ENCODE peak calls at places on chromosomes 12 and 14, in ten cellular contexts. C, Q, K, D, F, J, S, N, G and L are unnamed samples.

GRCh38 chr12:71840226-71840847 is 778 bp downstream of the TBC1D15 start:
- DNase-seq in C (peak), Q (no peak), K (no peak), D (no peak), F (no peak), J (peak), S (no peak), N (no peak), G (peak), L (peak)

GRCh38 chr14:64421166-64421565 is 33.0 kb downstream of the MTHFD1 start:
- DNase-seq in C (no peak), Q (no peak), K (no peak), D (no peak), F (no peak), J (peak), S (no peak), N (no peak), G (peak), L (peak)

GRCh38 chr14:69573205-69573840 is 1.3 kb downstream of the CCDC177 start:
- DNase-seq in C (no peak), Q (no peak), K (no peak), D (no peak), F (no peak), J (no peak), S (no peak), N (no peak), G (no peak), L (no peak)

GRCh38 chr14:73713206-73713803 is 879 bp downstream of the PNMA1 start:
- DNase-seq in C (no peak), Q (no peak), K (no peak), D (no peak), F (no peak), J (no peak), S (no peak), N (no peak), G (no peak), L (no peak)

GRCh38 chr12:101857043-101857558 is 20.3 kb upstream of the DRAM1 start:
- DNase-seq in C (no peak), Q (no peak), K (no peak), D (no peak), F (no peak), J (peak), S (no peak), N (no peak), G (peak), L (peak)

GRCh38 chr14:74562515-74563232 is 49.4 kb downstream of the LTBP2 start:
- DNase-seq in C (peak), Q (no peak), K (no peak), D (no peak), F (no peak), J (peak), S (no peak), N (no peak), G (no peak), L (peak)

GRCh38 chr12:53004178-53004577 is 2.1 kb upstream of the EIF4B start:
- DNase-seq in C (no peak), Q (no peak), K (no peak), D (peak), F (no peak), J (peak), S (no peak), N (no peak), G (peak), L (peak)

GRCh38 chr12:16076553-16076952 is 165.4 kb downstream of the DERA start:
- DNase-seq in C (peak), Q (no peak), K (no peak), D (no peak), F (no peak), J (peak), S (no peak), N (no peak), G (peak), L (peak)

GRCh38 chr14:89899917-89900680 is 54.4 kb downstream of the EFCAB11 start:
- DNase-seq in C (peak), Q (no peak), K (no peak), D (no peak), F (no peak), J (peak), S (no peak), N (no peak), G (peak), L (peak)

GRCh38 chr12:71938728-71939385 is at the start of gene TPH2:
- DNase-seq in C (peak), Q (no peak), K (no peak), D (peak), F (no peak), J (peak), S (peak), N (no peak), G (peak), L (peak)

GRCh38 chr14:34722723-34723545 is 8.5 kb upstream of the CFL2 start:
- DNase-seq in C (peak), Q (peak), K (peak), D (peak), F (no peak), J (peak), S (no peak), N (no peak), G (peak), L (peak)

GRCh38 chr12:44000309-44000952 is 164.6 kb downstream of the TMEM117 start:
- DNase-seq in C (peak), Q (no peak), K (no peak), D (no peak), F (no peak), J (peak), S (no peak), N (no peak), G (peak), L (peak)

GRCh38 chr12:88185279-88185678 is 43.2 kb downstream of the TMTC3 start:
- DNase-seq in C (no peak), Q (no peak), K (no peak), D (no peak), F (no peak), J (no peak), S (no peak), N (no peak), G (no peak), L (no peak)

GRCh38 chr12:116123511-116124258 is 153.8 kb downstream of the MED13L start:
- DNase-seq in C (no peak), Q (no peak), K (no peak), D (no peak), F (no peak), J (peak), S (no peak), N (peak), G (peak), L (peak)

GRCh38 chr12:3405821-3406220 is 85.2 kb upstream of the PRMT8 start:
- DNase-seq in C (no peak), Q (no peak), K (no peak), D (no peak), F (no peak), J (no peak), S (peak), N (no peak), G (no peak), L (no peak)

GRCh38 chr14:96362071-96362964 is 823 bp downstream of the ATG2B start:
- DNase-seq in C (peak), Q (peak), K (no peak), D (peak), F (peak), J (peak), S (no peak), N (peak), G (peak), L (peak)

GRCh38 chr14:22382955-22383354 is 206.1 kb downstream of the DAD1 start:
- DNase-seq in C (no peak), Q (no peak), K (no peak), D (no peak), F (no peak), J (no peak), S (no peak), N (no peak), G (no peak), L (no peak)

GRCh38 chr12:79710707-79711483 is 20.1 kb upstream of the PAWR start:
- DNase-seq in C (no peak), Q (no peak), K (no peak), D (no peak), F (no peak), J (no peak), S (no peak), N (no peak), G (no peak), L (no peak)

GRCh38 chr14:99819514-99819913 is 26.3 kb downstream of the EML1 start:
- DNase-seq in C (no peak), Q (peak), K (no peak), D (no peak), F (no peak), J (no peak), S (no peak), N (no peak), G (no peak), L (peak)

GRCh38 chr12:29517265-29517664 is 19.8 kb upstream of the OVCH1 start:
- DNase-seq in C (no peak), Q (no peak), K (no peak), D (no peak), F (no peak), J (peak), S (no peak), N (no peak), G (no peak), L (no peak)

GRCh38 chr14:22739423-22739822 is 27.1 kb upstream of the OXA1L start:
- DNase-seq in C (no peak), Q (no peak), K (no peak), D (no peak), F (no peak), J (no peak), S (peak), N (no peak), G (no peak), L (no peak)

GRCh38 chr14:95722525-95723190 is 8.7 kb upstream of the TCL1A start:
- DNase-seq in C (no peak), Q (no peak), K (no peak), D (no peak), F (no peak), J (no peak), S (no peak), N (no peak), G (no peak), L (no peak)

GRCh38 chr14:105859717-105860614 is 333.6 kb downstream of the TMEM121 start:
- DNase-seq in C (no peak), Q (peak), K (no peak), D (no peak), F (peak), J (no peak), S (peak), N (no peak), G (no peak), L (no peak)

GRCh38 chr14:71271166-71271945 is 364.1 kb downstream of the PCNX1 start:
- DNase-seq in C (no peak), Q (no peak), K (no peak), D (no peak), F (no peak), J (no peak), S (no peak), N (no peak), G (no peak), L (no peak)

GRCh38 chr14:64232095-64232830 is 61.9 kb downstream of the ESR2 start:
- DNase-seq in C (no peak), Q (no peak), K (peak), D (peak), F (no peak), J (no peak), S (no peak), N (peak), G (peak), L (peak)

GRCh38 chr12:130155416-130156073 is 6.7 kb upstream of the FZD10 start:
- DNase-seq in C (no peak), Q (no peak), K (no peak), D (no peak), F (no peak), J (peak), S (no peak), N (no peak), G (no peak), L (no peak)

GRCh38 chr14:72515779-72516770 is 377.8 kb downstream of the DPF3 start:
- DNase-seq in C (no peak), Q (peak), K (no peak), D (no peak), F (no peak), J (no peak), S (peak), N (no peak), G (peak), L (peak)

GRCh38 chr12:106122004-106122403 is 16.8 kb downstream of the NUAK1 start:
- DNase-seq in C (no peak), Q (no peak), K (no peak), D (no peak), F (no peak), J (no peak), S (no peak), N (no peak), G (no peak), L (no peak)

GRCh38 chr14:69873877-69874780 is 5.1 kb upstream of the SMOC1 start:
- DNase-seq in C (no peak), Q (no peak), K (no peak), D (no peak), F (no peak), J (peak), S (no peak), N (no peak), G (peak), L (peak)

GRCh38 chr12:133165776-133166175 is 15.5 kb upstream of the ZNF268 start:
- DNase-seq in C (no peak), Q (no peak), K (no peak), D (no peak), F (no peak), J (peak), S (no peak), N (no peak), G (no peak), L (no peak)

GRCh38 chr12:754871-755562 is 2.6 kb downstream of the WNK1 start:
- DNase-seq in C (peak), Q (no peak), K (no peak), D (no peak), F (no peak), J (peak), S (no peak), N (no peak), G (peak), L (peak)

GRCh38 chr14:28783593-28784143 is 17.1 kb downstream of the FOXG1 start:
- DNase-seq in C (no peak), Q (no peak), K (no peak), D (no peak), F (no peak), J (no peak), S (no peak), N (no peak), G (no peak), L (no peak)

GRCh38 chr14:74516451-74517155 is 23.0 kb downstream of the ISCA2 start:
- DNase-seq in C (peak), Q (no peak), K (no peak), D (peak), F (peak), J (peak), S (no peak), N (no peak), G (peak), L (peak)

GRCh38 chr12:27709932-27710591 is 570 bp upstream of the MRPS35 start:
- DNase-seq in C (peak), Q (peak), K (no peak), D (no peak), F (no peak), J (peak), S (no peak), N (no peak), G (peak), L (peak)

GRCh38 chr12:106919910-106920544 is 35.7 kb upstream of the TMEM263 start:
- DNase-seq in C (peak), Q (no peak), K (no peak), D (no peak), F (no peak), J (peak), S (no peak), N (no peak), G (peak), L (peak)

GRCh38 chr12:49032276-49032675 is 13.7 kb upstream of the PRKAG1 start:
- DNase-seq in C (no peak), Q (no peak), K (no peak), D (no peak), F (no peak), J (no peak), S (no peak), N (no peak), G (no peak), L (no peak)

GRCh38 chr12:46965880-46966279 is 113.5 kb upstream of the PCED1B start:
- DNase-seq in C (no peak), Q (no peak), K (no peak), D (no peak), F (peak), J (no peak), S (no peak), N (no peak), G (no peak), L (no peak)

GRCh38 chr12:66210840-66211239 is 21.8 kb downstream of the IRAK3 start:
- DNase-seq in C (no peak), Q (no peak), K (no peak), D (no peak), F (no peak), J (no peak), S (no peak), N (no peak), G (peak), L (peak)

GRCh38 chr14:104419865-104420458 is 159.6 kb upstream of the C14orf180 start:
- DNase-seq in C (no peak), Q (no peak), K (no peak), D (no peak), F (no peak), J (no peak), S (no peak), N (no peak), G (no peak), L (peak)

DNA sequence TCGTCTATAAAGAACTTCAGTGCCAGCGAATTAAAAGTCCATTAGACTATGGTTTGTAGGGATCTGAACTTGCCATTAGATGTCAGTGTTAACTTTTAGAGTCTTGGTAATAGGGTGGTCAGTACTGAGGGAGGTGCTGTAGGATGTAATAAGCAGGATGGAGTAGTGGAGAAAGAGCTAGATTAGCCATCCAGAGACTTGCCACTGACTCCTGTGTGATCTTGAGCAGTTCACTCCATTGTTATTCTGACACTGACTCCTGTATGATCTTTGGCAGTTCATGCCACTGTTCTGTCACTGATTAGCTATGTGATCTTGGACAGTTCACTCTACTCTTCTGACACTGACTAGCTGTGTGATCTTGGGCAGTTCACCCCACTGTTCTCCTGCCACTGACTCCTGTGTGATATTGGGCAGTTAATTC is 133.6 kb downstream of the TTLL5 start:
- DNase-seq in C (peak), Q (no peak), K (no peak), D (no peak), F (no peak), J (peak), S (no peak), N (no peak), G (peak), L (peak)
- TF ChIP-seq CTCF in C (peak), Q (peak), K (peak), D (peak), F (peak), J (no peak), S (peak), N (no peak), G (peak), L (peak)

GRCh38 chr12:6614513-6615177 is 7.5 kb upstream of the CHD4 start:
- DNase-seq in C (no peak), Q (no peak), K (no peak), D (no peak), F (no peak), J (peak), S (no peak), N (no peak), G (no peak), L (no peak)
- TF ChIP-seq CTCF in C (peak), Q (no peak), K (no peak), D (no peak), F (no peak), J (peak), S (no peak), N (no peak), G (no peak), L (peak)

DNA sequence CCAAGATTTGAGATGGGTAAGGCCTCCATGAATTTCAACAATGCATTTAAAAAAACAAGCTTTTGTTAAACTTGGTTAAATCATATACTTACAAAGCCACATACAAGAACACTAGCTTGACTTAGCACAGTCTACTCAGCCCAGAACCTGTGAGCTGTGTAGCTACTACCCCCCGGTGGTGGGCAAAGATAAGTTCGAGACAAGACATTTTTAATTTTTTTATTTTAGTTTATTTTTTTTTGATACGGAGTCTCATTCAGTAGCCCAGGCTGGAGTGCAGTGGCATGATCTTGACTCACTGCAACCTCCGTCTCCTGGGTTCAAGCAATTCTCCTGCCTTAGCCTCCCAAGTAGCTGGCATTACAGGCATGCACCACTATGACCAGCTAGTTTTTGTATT is 3.7 kb upstream of the NECAP1 start:
- DNase-seq in C (no peak), Q (no peak), K (no peak), D (no peak), F (no peak), J (peak), S (no peak), N (no peak), G (peak), L (peak)
- TF ChIP-seq CTCF in C (no peak), Q (peak), K (peak), D (peak), F (no peak), J (peak), S (peak), N (peak), G (peak), L (peak)

DNA sequence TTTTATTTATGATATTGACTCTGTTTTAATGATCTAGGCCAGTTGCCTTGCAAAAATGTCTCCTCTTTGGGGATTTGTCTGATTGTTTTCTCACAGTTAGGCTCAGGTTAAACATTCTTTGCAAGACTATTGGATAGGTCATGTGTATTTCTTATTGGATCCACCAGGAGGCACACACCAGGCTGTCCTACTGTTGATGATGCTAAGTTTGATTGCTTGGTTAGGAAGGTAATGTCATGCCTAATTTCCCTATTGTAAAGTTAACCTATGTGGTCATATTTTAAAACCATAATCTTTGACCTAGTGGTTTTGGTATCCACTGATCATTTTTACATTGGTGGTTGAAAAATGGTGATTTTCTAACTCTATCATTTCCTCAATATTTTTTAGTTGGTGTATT is 137.1 kb downstream of the BRMS1L start:
- DNase-seq in C (peak), Q (no peak), K (no peak), D (no peak), F (no peak), J (peak), S (no peak), N (no peak), G (no peak), L (peak)
- TF ChIP-seq CTCF in C (peak), Q (no peak), K (no peak), D (no peak), F (no peak), J (peak), S (peak), N (no peak), G (peak), L (peak)

GRCh38 chr14:53432378-53432802 is 279.3 kb upstream of the DDHD1 start:
- DNase-seq in C (peak), Q (no peak), K (no peak), D (no peak), F (no peak), J (peak), S (no peak), N (no peak), G (peak), L (peak)
- TF ChIP-seq CTCF in C (peak), Q (peak), K (peak), D (peak), F (peak), J (peak), S (peak), N (peak), G (peak), L (peak)

GRCh38 chr14:55505846-55506245 is 65.4 kb upstream of the TBPL2 start:
- DNase-seq in C (no peak), Q (no peak), K (no peak), D (no peak), F (no peak), J (no peak), S (no peak), N (no peak), G (no peak), L (no peak)
- TF ChIP-seq CTCF in C (no peak), Q (no peak), K (no peak), D (no peak), F (no peak), J (no peak), S (no peak), N (no peak), G (no peak), L (no peak)

GRCh38 chr14:56121786-56122185 is 3.6 kb downstream of the PELI2 start:
- DNase-seq in C (no peak), Q (no peak), K (no peak), D (no peak), F (no peak), J (no peak), S (no peak), N (no peak), G (no peak), L (no peak)

GRCh38 chr14:56122306-56122705 is 4.1 kb downstream of the PELI2 start:
- DNase-seq in C (no peak), Q (no peak), K (no peak), D (no peak), F (no peak), J (no peak), S (no peak), N (no peak), G (peak), L (no peak)

GRCh38 chr14:56119221-56119967 is 1.2 kb downstream of the PELI2 start:
- DNase-seq in C (no peak), Q (peak), K (no peak), D (peak), F (peak), J (peak), S (peak), N (no peak), G (peak), L (peak)

GRCh38 chr14:56118611-56119181 is 485 bp downstream of the PELI2 start:
- DNase-seq in C (no peak), Q (peak), K (no peak), D (peak), F (peak), J (no peak), S (peak), N (no peak), G (peak), L (no peak)

GRCh38 chr14:56120091-56120632 is 2.0 kb downstream of the PELI2 start:
- DNase-seq in C (no peak), Q (no peak), K (no peak), D (no peak), F (no peak), J (no peak), S (no peak), N (no peak), G (peak), L (peak)
- TF ChIP-seq CTCF in C (no peak), Q (no peak), K (no peak), D (no peak), F (no peak), J (no peak), S (peak), N (no peak), G (peak), L (no peak)